ENCODE peak calls at places on chromosome 7, in seven cellular contexts. One of them, this sample, is unnamed.

GRCh38 chr7:22876986-22877729 is 54.5 kb upstream of the TOMM7 start:
- DNase-seq in fibroblast of mammary gland: no peak
- DNase-seq in mucosa of gallbladder: no peak
- DNase-seq in stimulated activated CD8-positive, alpha-beta memory T cell treated with anti-CD3 and anti-CD28 coated beads, Interleukin-4, amount 100 ng/mL, for 4 hours: no peak
- DNase-seq in stimulated activated CD4-positive, alpha-beta T cell treated with anti-CD3 and anti-CD28 coated beads, Interleukin-1b, Interleukin-23, amount 100 ng/mL, for 48 hours: no peak
- DNase-seq in GM12892: no peak
- DNase-seq in prostate gland: no peak
- DNase-seq in this sample: no peak

GRCh38 chr7:28955723-28956607 is 2.2 kb downstream of the TRIL start:
- DNase-seq in stimulated activated CD8-positive, alpha-beta memory T cell treated with anti-CD3 and anti-CD28 coated beads, Interleukin-4, amount 100 ng/mL, for 4 hours: no peak
- DNase-seq in fibroblast of mammary gland: peak; percentile 25
- DNase-seq in GM12892: peak; percentile 38
- DNase-seq in stimulated activated CD4-positive, alpha-beta T cell treated with anti-CD3 and anti-CD28 coated beads, Interleukin-1b, Interleukin-23, amount 100 ng/mL, for 48 hours: peak; percentile 20
- DNase-seq in prostate gland: peak; percentile 76
- DNase-seq in mucosa of gallbladder: peak; percentile 79
- DNase-seq in this sample: peak; percentile 86

GRCh38 chr7:131302876-131303707 is 24.6 kb upstream of the MKLN1 start:
- DNase-seq in prostate gland: peak; percentile 57
- DNase-seq in stimulated activated CD8-positive, alpha-beta memory T cell treated with anti-CD3 and anti-CD28 coated beads, Interleukin-4, amount 100 ng/mL, for 4 hours: peak; percentile 3
- DNase-seq in GM12892: no peak
- DNase-seq in mucosa of gallbladder: peak; percentile 38
- DNase-seq in fibroblast of mammary gland: peak; percentile 37
- DNase-seq in stimulated activated CD4-positive, alpha-beta T cell treated with anti-CD3 and anti-CD28 coated beads, Interleukin-1b, Interleukin-23, amount 100 ng/mL, for 48 hours: no peak
- DNase-seq in this sample: peak; percentile 40

GRCh38 chr7:133339772-133340171 is 86.9 kb downstream of the EXOC4 start:
- DNase-seq in prostate gland: no peak
- DNase-seq in stimulated activated CD4-positive, alpha-beta T cell treated with anti-CD3 and anti-CD28 coated beads, Interleukin-1b, Interleukin-23, amount 100 ng/mL, for 48 hours: no peak
- DNase-seq in GM12892: no peak
- DNase-seq in mucosa of gallbladder: no peak
- DNase-seq in fibroblast of mammary gland: no peak
- DNase-seq in stimulated activated CD8-positive, alpha-beta memory T cell treated with anti-CD3 and anti-CD28 coated beads, Interleukin-4, amount 100 ng/mL, for 4 hours: no peak
- DNase-seq in this sample: no peak

GRCh38 chr7:18174996-18175395 is 147.3 kb upstream of the PRPS1L1 start:
- DNase-seq in mucosa of gallbladder: no peak
- DNase-seq in stimulated activated CD4-positive, alpha-beta T cell treated with anti-CD3 and anti-CD28 coated beads, Interleukin-1b, Interleukin-23, amount 100 ng/mL, for 48 hours: no peak
- DNase-seq in prostate gland: no peak
- DNase-seq in stimulated activated CD8-positive, alpha-beta memory T cell treated with anti-CD3 and anti-CD28 coated beads, Interleukin-4, amount 100 ng/mL, for 4 hours: no peak
- DNase-seq in fibroblast of mammary gland: no peak
- DNase-seq in GM12892: no peak
- DNase-seq in this sample: no peak

GRCh38 chr7:108845960-108846359 is 276.3 kb downstream of the DNAJB9 start:
- DNase-seq in prostate gland: no peak
- DNase-seq in fibroblast of mammary gland: no peak
- DNase-seq in mucosa of gallbladder: no peak
- DNase-seq in stimulated activated CD4-positive, alpha-beta T cell treated with anti-CD3 and anti-CD28 coated beads, Interleukin-1b, Interleukin-23, amount 100 ng/mL, for 48 hours: no peak
- DNase-seq in GM12892: no peak
- DNase-seq in stimulated activated CD8-positive, alpha-beta memory T cell treated with anti-CD3 and anti-CD28 coated beads, Interleukin-4, amount 100 ng/mL, for 4 hours: no peak
- DNase-seq in this sample: no peak

GRCh38 chr7:55588976-55589604 is 16.8 kb upstream of the VOPP1 start:
- DNase-seq in fibroblast of mammary gland: no peak
- DNase-seq in prostate gland: no peak
- DNase-seq in stimulated activated CD8-positive, alpha-beta memory T cell treated with anti-CD3 and anti-CD28 coated beads, Interleukin-4, amount 100 ng/mL, for 4 hours: no peak
- DNase-seq in GM12892: no peak
- DNase-seq in mucosa of gallbladder: no peak
- DNase-seq in stimulated activated CD4-positive, alpha-beta T cell treated with anti-CD3 and anti-CD28 coated beads, Interleukin-1b, Interleukin-23, amount 100 ng/mL, for 48 hours: no peak
- DNase-seq in this sample: no peak

GRCh38 chr7:94445696-94446194 is 51.0 kb downstream of the COL1A2 start:
- DNase-seq in GM12892: no peak
- DNase-seq in stimulated activated CD4-positive, alpha-beta T cell treated with anti-CD3 and anti-CD28 coated beads, Interleukin-1b, Interleukin-23, amount 100 ng/mL, for 48 hours: no peak
- DNase-seq in mucosa of gallbladder: no peak
- DNase-seq in stimulated activated CD8-positive, alpha-beta memory T cell treated with anti-CD3 and anti-CD28 coated beads, Interleukin-4, amount 100 ng/mL, for 4 hours: no peak
- DNase-seq in fibroblast of mammary gland: no peak
- DNase-seq in prostate gland: no peak
- DNase-seq in this sample: peak; percentile 12

GRCh38 chr7:37364871-37365270 is 83.8 kb downstream of the ELMO1 start:
- DNase-seq in GM12892: no peak
- DNase-seq in fibroblast of mammary gland: no peak
- DNase-seq in stimulated activated CD4-positive, alpha-beta T cell treated with anti-CD3 and anti-CD28 coated beads, Interleukin-1b, Interleukin-23, amount 100 ng/mL, for 48 hours: no peak
- DNase-seq in stimulated activated CD8-positive, alpha-beta memory T cell treated with anti-CD3 and anti-CD28 coated beads, Interleukin-4, amount 100 ng/mL, for 4 hours: no peak
- DNase-seq in prostate gland: no peak
- DNase-seq in mucosa of gallbladder: no peak
- DNase-seq in this sample: no peak

GRCh38 chr7:135775230-135775629 is 26.6 kb upstream of the FAM180A start:
- DNase-seq in GM12892: no peak
- DNase-seq in prostate gland: no peak
- DNase-seq in fibroblast of mammary gland: no peak
- DNase-seq in stimulated activated CD4-positive, alpha-beta T cell treated with anti-CD3 and anti-CD28 coated beads, Interleukin-1b, Interleukin-23, amount 100 ng/mL, for 48 hours: no peak
- DNase-seq in mucosa of gallbladder: peak; percentile 41
- DNase-seq in stimulated activated CD8-positive, alpha-beta memory T cell treated with anti-CD3 and anti-CD28 coated beads, Interleukin-4, amount 100 ng/mL, for 4 hours: no peak
- DNase-seq in this sample: no peak

GRCh38 chr7:107934991-107935770 is 44.2 kb downstream of the DLD start:
- DNase-seq in stimulated activated CD8-positive, alpha-beta memory T cell treated with anti-CD3 and anti-CD28 coated beads, Interleukin-4, amount 100 ng/mL, for 4 hours: no peak
- DNase-seq in mucosa of gallbladder: no peak
- DNase-seq in fibroblast of mammary gland: peak; percentile 75
- DNase-seq in prostate gland: no peak
- DNase-seq in GM12892: no peak
- DNase-seq in stimulated activated CD4-positive, alpha-beta T cell treated with anti-CD3 and anti-CD28 coated beads, Interleukin-1b, Interleukin-23, amount 100 ng/mL, for 48 hours: no peak
- DNase-seq in this sample: no peak

GRCh38 chr7:42832672-42833071 is 79.2 kb downstream of the C7orf25 start:
- DNase-seq in prostate gland: no peak
- DNase-seq in stimulated activated CD8-positive, alpha-beta memory T cell treated with anti-CD3 and anti-CD28 coated beads, Interleukin-4, amount 100 ng/mL, for 4 hours: no peak
- DNase-seq in stimulated activated CD4-positive, alpha-beta T cell treated with anti-CD3 and anti-CD28 coated beads, Interleukin-1b, Interleukin-23, amount 100 ng/mL, for 48 hours: no peak
- DNase-seq in mucosa of gallbladder: no peak
- DNase-seq in GM12892: no peak
- DNase-seq in fibroblast of mammary gland: no peak
- DNase-seq in this sample: no peak

GRCh38 chr7:27714831-27715444 is 25.0 kb upstream of the TAX1BP1 start:
- DNase-seq in mucosa of gallbladder: no peak
- DNase-seq in prostate gland: no peak
- DNase-seq in GM12892: no peak
- DNase-seq in stimulated activated CD4-positive, alpha-beta T cell treated with anti-CD3 and anti-CD28 coated beads, Interleukin-1b, Interleukin-23, amount 100 ng/mL, for 48 hours: no peak
- DNase-seq in fibroblast of mammary gland: peak; percentile 23
- DNase-seq in stimulated activated CD8-positive, alpha-beta memory T cell treated with anti-CD3 and anti-CD28 coated beads, Interleukin-4, amount 100 ng/mL, for 4 hours: no peak
- DNase-seq in this sample: peak; percentile 52

GRCh38 chr7:80703272-80703671 is 64.8 kb downstream of the CD36 start:
- DNase-seq in stimulated activated CD8-positive, alpha-beta memory T cell treated with anti-CD3 and anti-CD28 coated beads, Interleukin-4, amount 100 ng/mL, for 4 hours: no peak
- DNase-seq in stimulated activated CD4-positive, alpha-beta T cell treated with anti-CD3 and anti-CD28 coated beads, Interleukin-1b, Interleukin-23, amount 100 ng/mL, for 48 hours: no peak
- DNase-seq in GM12892: no peak
- DNase-seq in fibroblast of mammary gland: peak; percentile 29
- DNase-seq in mucosa of gallbladder: no peak
- DNase-seq in prostate gland: no peak
- DNase-seq in this sample: no peak

GRCh38 chr7:158831738-158832091 is 2.4 kb upstream of the ESYT2 start:
- DNase-seq in fibroblast of mammary gland: no peak
- DNase-seq in mucosa of gallbladder: no peak
- DNase-seq in GM12892: no peak
- DNase-seq in stimulated activated CD4-positive, alpha-beta T cell treated with anti-CD3 and anti-CD28 coated beads, Interleukin-1b, Interleukin-23, amount 100 ng/mL, for 48 hours: no peak
- DNase-seq in stimulated activated CD8-positive, alpha-beta memory T cell treated with anti-CD3 and anti-CD28 coated beads, Interleukin-4, amount 100 ng/mL, for 4 hours: no peak
- DNase-seq in prostate gland: no peak
- DNase-seq in this sample: no peak

GRCh38 chr7:41786943-41787342 is 84.1 kb upstream of the INHBA start:
- DNase-seq in mucosa of gallbladder: no peak
- DNase-seq in GM12892: no peak
- DNase-seq in fibroblast of mammary gland: no peak
- DNase-seq in stimulated activated CD4-positive, alpha-beta T cell treated with anti-CD3 and anti-CD28 coated beads, Interleukin-1b, Interleukin-23, amount 100 ng/mL, for 48 hours: no peak
- DNase-seq in prostate gland: no peak
- DNase-seq in stimulated activated CD8-positive, alpha-beta memory T cell treated with anti-CD3 and anti-CD28 coated beads, Interleukin-4, amount 100 ng/mL, for 4 hours: no peak
- DNase-seq in this sample: no peak

GRCh38 chr7:18019562-18019961 is 8.1 kb downstream of the PRPS1L1 start:
- DNase-seq in stimulated activated CD4-positive, alpha-beta T cell treated with anti-CD3 and anti-CD28 coated beads, Interleukin-1b, Interleukin-23, amount 100 ng/mL, for 48 hours: no peak
- DNase-seq in fibroblast of mammary gland: peak; percentile 62
- DNase-seq in stimulated activated CD8-positive, alpha-beta memory T cell treated with anti-CD3 and anti-CD28 coated beads, Interleukin-4, amount 100 ng/mL, for 4 hours: no peak
- DNase-seq in mucosa of gallbladder: no peak
- DNase-seq in GM12892: no peak
- DNase-seq in prostate gland: no peak
- DNase-seq in this sample: peak; percentile 28

GRCh38 chr7:152737833-152738232 is 21.7 kb upstream of the ACTR3B start:
- DNase-seq in stimulated activated CD4-positive, alpha-beta T cell treated with anti-CD3 and anti-CD28 coated beads, Interleukin-1b, Interleukin-23, amount 100 ng/mL, for 48 hours: no peak
- DNase-seq in stimulated activated CD8-positive, alpha-beta memory T cell treated with anti-CD3 and anti-CD28 coated beads, Interleukin-4, amount 100 ng/mL, for 4 hours: no peak
- DNase-seq in prostate gland: no peak
- DNase-seq in GM12892: no peak
- DNase-seq in mucosa of gallbladder: no peak
- DNase-seq in fibroblast of mammary gland: no peak
- DNase-seq in this sample: no peak

GRCh38 chr7:19560111-19560883 is 148.5 kb downstream of the POLR1F start:
- DNase-seq in stimulated activated CD4-positive, alpha-beta T cell treated with anti-CD3 and anti-CD28 coated beads, Interleukin-1b, Interleukin-23, amount 100 ng/mL, for 48 hours: no peak
- DNase-seq in GM12892: no peak
- DNase-seq in fibroblast of mammary gland: peak; percentile 98
- DNase-seq in stimulated activated CD8-positive, alpha-beta memory T cell treated with anti-CD3 and anti-CD28 coated beads, Interleukin-4, amount 100 ng/mL, for 4 hours: no peak
- DNase-seq in mucosa of gallbladder: no peak
- DNase-seq in prostate gland: no peak
- DNase-seq in this sample: no peak

GRCh38 chr7:139125637-139126036 is 16.1 kb upstream of the ZC3HAV1 start:
- DNase-seq in GM12892: no peak
- DNase-seq in fibroblast of mammary gland: no peak
- DNase-seq in prostate gland: no peak
- DNase-seq in stimulated activated CD4-positive, alpha-beta T cell treated with anti-CD3 and anti-CD28 coated beads, Interleukin-1b, Interleukin-23, amount 100 ng/mL, for 48 hours: no peak
- DNase-seq in mucosa of gallbladder: no peak
- DNase-seq in stimulated activated CD8-positive, alpha-beta memory T cell treated with anti-CD3 and anti-CD28 coated beads, Interleukin-4, amount 100 ng/mL, for 4 hours: no peak
- DNase-seq in this sample: no peak

GRCh38 chr7:82559203-82559805 is 115.7 kb upstream of the CACNA2D1 start:
- DNase-seq in stimulated activated CD4-positive, alpha-beta T cell treated with anti-CD3 and anti-CD28 coated beads, Interleukin-1b, Interleukin-23, amount 100 ng/mL, for 48 hours: no peak
- DNase-seq in prostate gland: no peak
- DNase-seq in mucosa of gallbladder: no peak
- DNase-seq in stimulated activated CD8-positive, alpha-beta memory T cell treated with anti-CD3 and anti-CD28 coated beads, Interleukin-4, amount 100 ng/mL, for 4 hours: no peak
- DNase-seq in fibroblast of mammary gland: no peak
- DNase-seq in GM12892: no peak
- DNase-seq in this sample: peak; percentile 72

GRCh38 chr7:6164491-6164890 is 107.9 kb downstream of the CYTH3 start:
- DNase-seq in GM12892: no peak
- DNase-seq in prostate gland: no peak
- DNase-seq in stimulated activated CD8-positive, alpha-beta memory T cell treated with anti-CD3 and anti-CD28 coated beads, Interleukin-4, amount 100 ng/mL, for 4 hours: no peak
- DNase-seq in mucosa of gallbladder: no peak
- DNase-seq in fibroblast of mammary gland: no peak
- DNase-seq in stimulated activated CD4-positive, alpha-beta T cell treated with anti-CD3 and anti-CD28 coated beads, Interleukin-1b, Interleukin-23, amount 100 ng/mL, for 48 hours: no peak
- DNase-seq in this sample: no peak

This sample was measured in small intestine.